ENCODE peak calls at places on chromosomes 16 and 17, in six cellular contexts. G, S, Y, K, J and N are unnamed samples.

GRCh38 chr16:25006504-25007055 is 8.6 kb downstream of the ARHGAP17 start:
- DNase-seq in J (no peak), K (no peak), G (no peak), S (no peak), Y (no peak), N (no peak)

GRCh38 chr16:6929868-6930267 is 402.8 kb upstream of the RBFOX1 start:
- DNase-seq in Y (no peak), G (no peak), J (no peak), K (no peak), S (no peak), N (no peak)

GRCh38 chr16:67260426-67261063 is 11.8 kb downstream of the SLC9A5 start:
- DNase-seq in Y (no peak), S (no peak), K (peak), J (no peak), G (no peak), N (no peak)

GRCh38 chr16:64925166-64925565 is 196.7 kb downstream of the CDH11 start:
- DNase-seq in K (no peak), S (no peak), J (no peak), Y (no peak), G (no peak), N (no peak)

GRCh38 chr17:48215583-48216139 is 108.1 kb downstream of the SNX11 start:
- DNase-seq in J (no peak), K (no peak), G (peak), S (no peak), Y (no peak), N (no peak)

GRCh38 chr17:79053251-79053925 is 21.2 kb upstream of the ENGASE start:
- DNase-seq in J (no peak), Y (no peak), S (no peak), G (no peak), K (no peak), N (no peak)

GRCh38 chr16:88775825-88776224 is 9.2 kb downstream of the PIEZO1 start:
- DNase-seq in K (no peak), S (no peak), J (no peak), Y (no peak), G (no peak), N (no peak)

GRCh38 chr16:8458481-8458880 is 131.8 kb downstream of the TMEM114 start:
- DNase-seq in S (no peak), G (no peak), J (no peak), Y (no peak), K (no peak), N (no peak)

GRCh38 chr17:65183736-65184135 is 46.6 kb downstream of the RGS9 start:
- DNase-seq in J (no peak), S (no peak), K (no peak), G (no peak), Y (no peak), N (no peak)

GRCh38 chr17:47203984-47204721 is 5.0 kb upstream of the MYL4 start:
- DNase-seq in K (no peak), S (peak), G (no peak), J (peak), Y (no peak), N (no peak)

GRCh38 chr16:88715312-88716190 is 9.2 kb downstream of the CTU2 start:
- DNase-seq in G (no peak), S (no peak), K (no peak), Y (no peak), J (no peak), N (no peak)

GRCh38 chr17:42055496-42055895 is 5.1 kb upstream of the C17orf113 start:
- DNase-seq in K (no peak), S (no peak), Y (no peak), G (no peak), J (no peak), N (no peak)

GRCh38 chr16:56513972-56514371 is 5.9 kb downstream of the BBS2 start:
- DNase-seq in J (peak), S (peak), Y (peak), K (peak), G (peak), N (peak)